ENCODE peak calls at places on chromosomes 13 and 19, in four cellular contexts. H is hepatic stellate cell; K is lung microvascular endothelial cell; T is activated CD4-positive, alpha-beta T cell treated with anti-CD3 and anti-CD28 coated beads, Interleukin-2, amount 50 U/mL, for 1 hour. I is an unnamed sample.
A peak's percentile ranks its signal among the peaks of the same experiment; 100 is the strongest.

GRCh38 chr13:97068146-97068545 is 73.9 kb upstream of the OXGR1 start:
- DNase-seq in H (no peak), K (peak; percentile 81), T (no peak), I (peak; percentile 22)

GRCh38 chr13:32468502-32469147 is 40.7 kb upstream of the N4BP2L1 start:
- DNase-seq in H (no peak), K (no peak), T (no peak), I (peak; percentile 58)

GRCh38 chr19:38917921-38918491 is 6.0 kb upstream of the CCER2 start:
- DNase-seq in H (peak; percentile 49), K (no peak), T (no peak), I (peak; percentile 19)

GRCh38 chr19:4811328-4812131 is 20.0 kb downstream of the TICAM1 start:
- DNase-seq in H (peak; percentile 69), K (peak; percentile 84), T (peak; percentile 92), I (peak; percentile 68)

GRCh38 chr19:18254546-18255500 is 19.4 kb downstream of the IQCN start:
- DNase-seq in H (no peak), K (no peak), T (no peak), I (no peak)

GRCh38 chr13:113928701-113929627 is 44.9 kb downstream of the C13orf46 start:
- DNase-seq in H (peak; percentile 87), K (peak; percentile 14), T (no peak), I (peak; percentile 91)

GRCh38 chr19:5798244-5798643 is 6.6 kb upstream of the NRTN start:
- DNase-seq in H (no peak), K (no peak), T (no peak), I (no peak)

GRCh38 chr19:55460670-55461258 is 678 bp downstream of the ISOC2 start:
- DNase-seq in H (peak; percentile 69), K (peak; percentile 62), T (peak; percentile 28), I (peak; percentile 96)

GRCh38 chr19:42352216-42352892 is 26.9 kb downstream of the MEGF8 start:
- DNase-seq in H (peak; percentile 29), K (no peak), T (peak; percentile 3), I (no peak)

GRCh38 chr19:1836458-1837221 is 11.6 kb downstream of the REXO1 start:
- DNase-seq in H (no peak), K (no peak), T (no peak), I (no peak)

GRCh38 chr19:456547-457110 is 4.2 kb downstream of the SHC2 start:
- DNase-seq in H (no peak), K (no peak), T (no peak), I (no peak)

GRCh38 chr13:50518791-50519201 is 324.7 kb downstream of the DLEU7 start:
- DNase-seq in H (no peak), K (no peak), T (no peak), I (peak; percentile 77)

GRCh38 chr19:16566161-16566560 is 6.1 kb downstream of the SLC35E1 start:
- DNase-seq in H (no peak), K (peak; percentile 94), T (peak; percentile 81), I (no peak)

GRCh38 chr13:97133955-97134354 is 88.2 kb upstream of the MBNL2 start:
- DNase-seq in H (no peak), K (no peak), T (no peak), I (no peak)

GRCh38 chr13:76516013-76516412 is 370.2 kb downstream of the KCTD12 start:
- DNase-seq in H (no peak), K (peak; percentile 5), T (no peak), I (peak; percentile 79)

GRCh38 chr19:47156861-47157454 is 26.3 kb downstream of the SAE1 start:
- DNase-seq in H (no peak), K (no peak), T (no peak), I (peak; percentile 46)

GRCh38 chr13:97653741-97654140 is 219.8 kb downstream of the RAP2A start:
- DNase-seq in H (no peak), K (no peak), T (no peak), I (peak; percentile 34)

GRCh38 chr13:46367622-46368327 is 19.3 kb downstream of the RUBCNL start:
- DNase-seq in H (peak; percentile 27), K (no peak), T (no peak), I (no peak)

GRCh38 chr19:30224689-30225606 is 147.2 kb upstream of the ZNF536 start:
- DNase-seq in H (no peak), K (no peak), T (no peak), I (no peak)

GRCh38 chr13:60061737-60062136 is 102.0 kb downstream of the DIAPH3 start:
- DNase-seq in H (no peak), K (no peak), T (no peak), I (no peak)

GRCh38 chr13:41915096-41915495 is 45.8 kb downstream of the VWA8 start:
- DNase-seq in H (no peak), K (no peak), T (no peak), I (no peak)

GRCh38 chr19:18280247-18281081 is 958 bp downstream of the JUND start:
- DNase-seq in H (peak; percentile 87), K (peak; percentile 72), T (peak; percentile 66), I (peak; percentile 79)

GRCh38 chr19:48646912-48647216 is 877 bp upstream of the CA11 start:
- DNase-seq in H (no peak), K (no peak), T (no peak), I (no peak)

GRCh38 chr19:2625434-2625833 is 77.1 kb downstream of the GNG7 start:
- DNase-seq in H (no peak), K (no peak), T (no peak), I (no peak)

GRCh38 chr19:2478756-2479555 is 3.0 kb downstream of the GADD45B start:
- DNase-seq in H (peak; percentile 81), K (peak; percentile 90), T (peak; percentile 68), I (no peak)

GRCh38 chr13:110266983-110267382 is 40.0 kb downstream of the COL4A1 start:
- DNase-seq in H (no peak), K (peak; percentile 59), T (no peak), I (peak; percentile 54)

GRCh38 chr19:13001166-13001501 is 5.9 kb downstream of the NFIX start:
- DNase-seq in H (no peak), K (no peak), T (no peak), I (no peak)

GRCh38 chr19:51341066-51341465 is 873 bp downstream of the VSIG10L start:
- DNase-seq in H (no peak), K (no peak), T (no peak), I (no peak)

GRCh38 chr13:112903606-112904195 is 65.3 kb upstream of the MCF2L start:
- DNase-seq in H (no peak), K (no peak), T (no peak), I (no peak)

GRCh38 chr19:50957587-50957986 is 4.7 kb upstream of the KLK5 start:
- DNase-seq in H (no peak), K (no peak), T (no peak), I (no peak)

GRCh38 chr19:47729799-47730520 is 15.4 kb upstream of the NOP53 start:
- DNase-seq in H (peak; percentile 12), K (peak; percentile 97), T (peak; percentile 22), I (peak; percentile 72)

GRCh38 chr13:73107459-73107858 is 48.7 kb downstream of the KLF5 start:
- DNase-seq in H (no peak), K (no peak), T (no peak), I (no peak)

GRCh38 chr13:95749545-95749944 is 72.6 kb downstream of the DNAJC3 start:
- DNase-seq in H (no peak), K (no peak), T (no peak), I (no peak)

GRCh38 chr13:98278068-98278619 is 101.1 kb upstream of the RNF113B start:
- DNase-seq in H (no peak), K (peak; percentile 20), T (no peak), I (no peak)

GRCh38 chr13:105587786-105588185 is 947.7 kb downstream of the EFNB2 start:
- DNase-seq in H (no peak), K (no peak), T (no peak), I (no peak)